ENCODE peak calls at places on chromosomes 13 and 19, in seven cellular contexts. U, B, P, K, H, G and D are unnamed samples.

GRCh38 chr13:28718186-28718537 is 608 bp downstream of the SLC46A3 start:
- DNase-seq in K (no peak), U (no peak), P (no peak), B (no peak), G (no peak), H (no peak), D (no peak)

GRCh38 chr13:43356566-43356965 is 333.2 kb downstream of the DNAJC15 start:
- DNase-seq in B (no peak), K (no peak), G (no peak), U (no peak), P (no peak), H (no peak), D (no peak)

GRCh38 chr19:33063356-33064116 is 1.2 kb downstream of the RHPN2 start:
- DNase-seq in K (no peak), H (peak), G (no peak), P (peak), U (peak), B (no peak), D (peak)

GRCh38 chr19:35557539-35558399 is 5.7 kb downstream of the ATP4A start:
- DNase-seq in P (peak), G (no peak), H (peak), U (peak), B (no peak), K (no peak), D (no peak)

GRCh38 chr13:97574926-97575325 is 141.0 kb downstream of the RAP2A start:
- DNase-seq in H (peak), U (no peak), P (peak), B (no peak), K (no peak), G (no peak), D (no peak)

GRCh38 chr19:5225486-5226345 is 114.9 kb downstream of the PTPRS start:
- DNase-seq in H (no peak), U (no peak), K (no peak), G (no peak), B (no peak), P (no peak), D (no peak)

GRCh38 chr13:98233127-98233526 is 56.1 kb upstream of the RNF113B start:
- DNase-seq in U (no peak), G (no peak), H (no peak), K (no peak), P (no peak), B (no peak), D (no peak)

GRCh38 chr13:41587490-41587889 is 130.1 kb downstream of the RGCC start:
- DNase-seq in P (no peak), K (no peak), B (no peak), H (peak), U (no peak), G (no peak), D (no peak)

GRCh38 chr19:11256189-11256588 is 6.1 kb downstream of the DOCK6 start:
- DNase-seq in B (no peak), G (no peak), H (no peak), K (no peak), U (no peak), P (no peak), D (no peak)

GRCh38 chr13:51683537-51684050 is 99.3 kb downstream of the WDFY2 start:
- DNase-seq in B (no peak), G (no peak), U (no peak), H (no peak), P (no peak), K (no peak), D (no peak)

GRCh38 chr13:30847697-30848307 is 58.3 kb upstream of the MEDAG start:
- DNase-seq in P (peak), G (no peak), U (no peak), H (no peak), B (no peak), K (no peak), D (no peak)

GRCh38 chr13:50942630-50943311 is 33.2 kb downstream of the RNASEH2B start:
- DNase-seq in B (no peak), G (no peak), K (no peak), P (no peak), H (no peak), U (no peak), D (no peak)

GRCh38 chr13:45833663-45834062 is 17.9 kb downstream of the SIAH3 start:
- DNase-seq in B (peak), G (peak), H (no peak), P (peak), K (no peak), U (no peak), D (no peak)

GRCh38 chr19:30116984-30117555 is 175.0 kb downstream of the URI1 start:
- DNase-seq in G (no peak), U (no peak), B (no peak), P (no peak), H (no peak), K (no peak), D (no peak)

GRCh38 chr13:93621051-93621450 is 394.4 kb downstream of the GPC6 start:
- DNase-seq in G (no peak), P (no peak), U (no peak), K (no peak), H (no peak), B (no peak), D (no peak)

GRCh38 chr19:45098521-45099464 is 5.8 kb downstream of the PPP1R37 start:
- DNase-seq in B (no peak), H (no peak), U (no peak), P (peak), K (peak), G (no peak), D (no peak)

GRCh38 chr19:17807731-17808316 is 12.9 kb downstream of the B3GNT3 start:
- DNase-seq in K (no peak), U (no peak), G (no peak), H (no peak), P (no peak), B (no peak), D (no peak)

GRCh38 chr19:38079926-38080380 is 144.1 kb downstream of the DPF1 start:
- DNase-seq in K (no peak), B (no peak), U (no peak), P (peak), H (peak), G (no peak), D (no peak)

GRCh38 chr19:45667620-45668341 is at the start of gene GIPR:
- DNase-seq in U (no peak), K (no peak), G (peak), P (no peak), B (no peak), H (peak), D (no peak)

GRCh38 chr19:52941941-52942370 is 18.7 kb upstream of the ZNF888 start:
- DNase-seq in B (peak), H (no peak), U (peak), P (peak), G (no peak), K (no peak), D (no peak)

GRCh38 chr19:51137812-51138425 is 4.2 kb upstream of the SIGLEC7 start:
- DNase-seq in H (no peak), U (no peak), P (no peak), B (no peak), K (no peak), G (no peak), D (peak)

GRCh38 chr19:3609779-3610719 is 3.4 kb upstream of the TBXA2R start:
- DNase-seq in U (no peak), H (peak), G (no peak), P (no peak), B (no peak), K (no peak), D (no peak)